ENCODE peak calls at places on chromosomes 6 and 20, in four cellular contexts. V, J, D and B are unnamed samples.

GRCh38 chr6:10759312-10759839 is 11.8 kb downstream of the TMEM14B start:
- DNase-seq in V (peak), D (no peak), J (no peak), B (no peak)

GRCh38 chr6:5214570-5215052 is 46.1 kb downstream of the LYRM4 start:
- DNase-seq in V (no peak), D (peak), J (no peak), B (peak)

GRCh38 chr20:52823303-52823702 is 148.9 kb upstream of the TSHZ2 start:
- DNase-seq in V (no peak), D (no peak), J (no peak), B (no peak)

GRCh38 chr6:52505726-52506501 is 70.9 kb downstream of the TRAM2 start:
- DNase-seq in D (no peak), J (no peak), V (no peak), B (no peak)

GRCh38 chr6:90477366-90477765 is 109.5 kb downstream of the MAP3K7 start:
- DNase-seq in J (no peak), V (no peak), D (no peak), B (no peak)

GRCh38 chr20:57126481-57127092 is 139.9 kb downstream of the BMP7 start:
- DNase-seq in D (no peak), J (no peak), V (no peak), B (no peak)

GRCh38 chr20:52004720-52005119 is 186.9 kb downstream of the ZFP64 start:
- DNase-seq in V (peak), J (no peak), D (no peak), B (no peak)

GRCh38 chr6:159077123-159077522 is 32.3 kb upstream of the TAGAP start:
- DNase-seq in J (no peak), D (no peak), V (no peak), B (no peak)

GRCh38 chr6:167684276-167685104 is 142.2 kb upstream of the AFDN start:
- DNase-seq in V (no peak), J (no peak), D (no peak), B (no peak)

GRCh38 chr20:52056203-52057062 is 135.1 kb downstream of the ZFP64 start:
- DNase-seq in J (no peak), V (peak), D (no peak), B (no peak)

GRCh38 chr20:3901028-3901746 is 12.0 kb downstream of the PANK2 start:
- DNase-seq in D (no peak), V (no peak), J (no peak), B (no peak)

GRCh38 chr6:13813621-13814175 is 659 bp downstream of the MCUR1 start:
- DNase-seq in D (peak), J (peak), V (peak), B (peak)

GRCh38 chr20:43752561-43753301 is 25.9 kb upstream of the GTSF1L start:
- DNase-seq in J (no peak), V (peak), D (peak), B (no peak)

GRCh38 chr6:98885330-98885729 is 51.0 kb downstream of the POU3F2 start:
- DNase-seq in J (no peak), V (no peak), D (no peak), B (no peak)

GRCh38 chr6:96110878-96111277 is 95.1 kb downstream of the FUT9 start:
- DNase-seq in D (no peak), J (no peak), V (no peak), B (no peak)

GRCh38 chr20:42432485-42432884 is 757.2 kb downstream of the PTPRT start:
- DNase-seq in V (no peak), D (no peak), J (no peak), B (no peak)

GRCh38 chr6:141486942-141487341 is 645.8 kb upstream of the GJE1 start:
- DNase-seq in D (no peak), V (no peak), J (no peak), B (no peak)

GRCh38 chr6:3620389-3620788 is 131.1 kb downstream of the PXDC1 start:
- DNase-seq in V (no peak), D (no peak), J (peak), B (no peak)

GRCh38 chr6:61886608-61887259 is 399.3 kb downstream of the KHDRBS2 start:
- DNase-seq in V (no peak), D (no peak), J (no peak), B (no peak)
- TF ChIP-seq CTCF in V (no peak), D (no peak), J (no peak), B (no peak)

DNA sequence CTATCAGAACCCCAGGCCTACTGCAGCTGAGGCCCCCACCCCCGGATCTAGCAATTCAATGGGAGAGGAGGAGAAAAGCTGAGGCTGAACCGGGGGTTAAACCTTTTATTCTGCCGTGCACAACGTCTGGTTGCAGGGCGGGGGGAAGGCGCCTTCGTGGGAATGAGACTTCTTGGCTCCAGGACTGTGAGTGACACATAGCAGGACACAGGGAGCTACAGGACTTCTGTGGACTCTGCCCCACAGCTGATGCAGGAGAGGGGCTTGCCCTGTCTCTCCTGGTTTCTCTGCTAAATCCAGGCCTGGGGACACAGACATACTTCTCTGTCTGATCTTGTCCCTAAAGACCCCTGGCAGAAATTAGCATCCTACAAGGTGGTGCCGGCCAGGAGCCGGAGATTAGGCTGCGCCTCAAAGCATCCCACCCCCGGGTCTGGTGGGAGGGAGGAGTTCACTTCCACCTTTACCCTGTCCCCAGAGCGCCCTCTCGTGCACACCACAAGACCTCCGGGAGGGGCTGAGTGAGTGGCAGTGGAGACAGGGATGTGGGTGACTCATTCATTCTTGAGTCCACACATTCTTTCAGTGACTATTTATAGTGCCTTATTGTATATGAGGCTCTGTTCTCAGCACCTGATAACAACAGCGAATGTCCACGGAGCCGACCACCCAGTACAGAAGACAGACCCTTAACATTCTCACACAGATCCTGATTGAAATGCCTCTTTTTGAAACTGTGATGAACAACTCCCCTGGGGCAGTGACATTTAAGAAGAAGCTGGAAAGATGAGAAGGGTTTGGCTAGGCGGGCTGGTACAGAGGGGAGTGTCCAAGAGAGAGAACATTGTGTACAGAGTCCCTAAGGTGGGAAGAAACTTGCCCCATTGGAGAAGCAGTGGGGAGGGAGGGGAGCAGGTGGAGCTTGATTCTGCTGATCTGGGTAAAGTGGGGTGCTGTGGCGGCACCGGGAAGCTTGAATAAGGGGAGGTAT is 38.9 kb downstream of the GMPR start:
- DNase-seq in J (no peak), D (peak), V (peak), B (no peak)
- TF ChIP-seq CTCF in J (no peak), D (peak), V (peak), B (no peak)

GRCh38 chr20:5870462-5871021 is 79.8 kb downstream of the TRMT6 start:
- DNase-seq in J (no peak), D (no peak), V (no peak), B (no peak)
- TF ChIP-seq CTCF in J (no peak), D (no peak), V (no peak), B (no peak)

DNA sequence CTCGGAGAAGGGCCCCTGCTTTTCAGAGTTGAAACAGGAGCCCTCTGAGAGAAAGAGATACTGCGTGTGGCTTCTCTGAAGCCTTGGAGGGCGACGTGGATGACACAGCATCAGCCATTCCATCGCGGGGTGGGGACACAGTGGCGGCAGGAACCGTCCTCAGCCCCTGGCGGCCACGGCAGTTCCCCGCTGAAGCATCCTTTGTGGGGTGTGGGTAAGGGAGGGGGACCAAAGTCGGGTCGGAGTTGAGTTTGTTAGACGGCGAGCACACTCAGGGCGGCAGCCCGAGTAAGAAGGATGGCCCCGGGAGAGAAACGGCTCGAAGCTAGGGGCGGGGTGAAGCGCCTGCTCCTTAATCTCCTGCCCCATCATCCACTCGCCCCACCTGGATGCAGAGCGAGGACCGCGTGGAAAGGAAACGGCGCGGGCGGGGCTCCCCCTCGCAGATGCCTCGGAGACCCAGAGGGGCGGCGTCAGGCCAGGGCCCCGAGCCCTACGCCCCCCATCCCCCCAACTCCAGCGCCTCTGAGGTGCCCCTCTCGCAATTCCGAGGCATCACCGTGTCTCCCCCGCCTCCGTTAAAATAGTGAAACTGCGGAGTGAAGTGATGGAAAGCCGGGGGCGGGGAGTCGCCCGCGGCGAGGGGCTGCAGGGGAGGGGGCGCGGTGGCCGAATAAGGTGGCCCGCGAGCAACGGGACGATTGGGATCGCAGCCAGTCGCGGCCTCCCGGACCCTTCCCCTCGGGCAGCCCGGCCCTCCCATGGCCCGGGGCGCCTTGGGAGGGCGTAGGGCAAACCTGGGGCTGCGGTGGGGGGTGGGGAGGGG is 796 bp upstream of the RREB1 start:
- DNase-seq in J (no peak), V (no peak), D (peak), B (peak)
- TF ChIP-seq CTCF in J (peak), V (peak), D (peak), B (peak)

DNA sequence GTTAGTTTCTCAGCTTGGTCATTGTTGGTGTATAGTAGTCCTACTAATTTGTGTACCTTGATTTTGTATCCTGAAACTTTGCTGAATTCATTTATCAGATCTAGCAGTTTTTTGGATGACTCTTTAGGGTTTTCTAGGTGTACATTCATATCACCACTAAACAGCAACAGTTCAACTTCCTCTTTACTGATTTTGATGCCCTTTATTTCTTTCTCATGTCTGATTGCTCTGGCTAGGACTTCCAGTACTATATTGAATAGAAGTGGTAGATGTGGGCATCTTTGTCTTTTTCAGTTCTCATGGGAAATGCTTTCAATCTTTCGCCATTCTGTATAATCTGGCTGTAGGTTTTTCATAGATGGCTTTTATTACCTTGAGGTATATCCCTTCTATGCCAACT is 61.3 kb upstream of the HEY2 start:
- DNase-seq in V (no peak), D (no peak), J (no peak), B (no peak)
- TF ChIP-seq CTCF in V (no peak), D (no peak), J (no peak), B (no peak)

DNA sequence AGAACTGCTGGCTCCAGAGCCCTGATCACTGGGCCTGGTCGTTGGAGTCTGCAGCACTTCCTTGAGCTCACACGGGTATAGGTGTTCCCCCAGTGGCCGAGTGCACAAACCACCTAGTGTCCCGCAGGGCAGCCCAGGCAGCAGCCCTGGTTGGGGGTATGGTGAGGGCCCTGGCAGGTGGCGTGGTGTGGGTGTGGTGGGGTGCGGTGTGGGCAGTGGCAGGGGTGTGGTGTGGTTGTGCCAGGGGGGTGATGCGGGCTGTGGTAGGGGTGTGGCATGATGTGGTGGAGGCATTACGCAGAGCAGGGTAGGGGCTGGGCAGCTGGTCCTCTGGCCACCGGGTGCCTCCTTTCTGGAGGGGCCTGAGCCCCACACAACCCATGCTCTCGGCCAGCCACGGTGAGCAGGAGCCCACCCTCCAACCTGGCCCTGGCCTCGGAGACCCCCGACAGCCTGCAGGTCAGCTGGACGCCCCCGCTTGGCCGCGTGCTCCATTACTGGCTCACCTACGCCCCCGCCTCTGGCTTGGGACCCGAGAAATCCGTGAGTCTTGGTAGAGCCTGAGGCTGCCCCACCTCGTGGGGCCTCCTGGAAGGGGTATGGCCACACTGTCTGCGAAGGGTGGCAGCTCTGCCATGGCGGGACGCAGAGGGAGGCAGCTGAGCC is 20.5 kb downstream of the COL20A1 start:
- DNase-seq in J (no peak), D (no peak), V (no peak), B (no peak)
- TF ChIP-seq CTCF in J (no peak), D (no peak), V (no peak), B (no peak)

GRCh38 chr20:34986311-34987287 is 30.9 kb downstream of the MYH7B start:
- DNase-seq in V (no peak), J (no peak), D (no peak), B (no peak)
- TF ChIP-seq CTCF in V (no peak), J (no peak), D (no peak), B (no peak)

GRCh38 chr20:58636983-58637421 is 14.1 kb upstream of the STX16 start:
- DNase-seq in D (no peak), V (no peak), J (no peak), B (no peak)
- TF ChIP-seq CTCF in D (peak), V (no peak), J (peak), B (peak)

GRCh38 chr20:17287503-17287902 is 60.7 kb downstream of the PCSK2 start:
- DNase-seq in D (no peak), J (no peak), V (no peak), B (no peak)
- TF ChIP-seq CTCF in D (peak), J (no peak), V (no peak), B (peak)

GRCh38 chr6:40183902-40184301 is 249.6 kb upstream of the MOCS1 start:
- DNase-seq in V (no peak), J (no peak), D (no peak), B (no peak)
- TF ChIP-seq CTCF in V (no peak), J (no peak), D (no peak), B (no peak)